ENCODE peak calls at places on chromosomes 2 and 18, in nine cellular contexts. V, R, J, N, B, M, W, O and I are unnamed samples.

GRCh38 chr18:51251625-51252024 is 54.1 kb upstream of the MEX3C start:
- DNase-seq in V (no peak), R (no peak), J (no peak), N (no peak), B (no peak), M (no peak), W (no peak), O (no peak), I (peak; percentile 78)

GRCh38 chr2:130819915-130820861 is 16.5 kb upstream of the ARHGEF4 start:
- DNase-seq in V (peak; percentile 48), R (no peak), J (peak; percentile 71), N (no peak), B (no peak), M (no peak), W (no peak), O (no peak), I (no peak)

GRCh38 chr2:194591192-194591591 is 1065.8 kb upstream of the SLC39A10 start:
- DNase-seq in V (no peak), R (no peak), J (no peak), N (no peak), B (no peak), M (no peak), W (no peak), O (no peak), I (no peak)

GRCh38 chr18:34723143-34723542 is 13.0 kb downstream of the DTNA start:
- DNase-seq in V (no peak), R (no peak), J (no peak), N (no peak), B (peak; percentile 21), M (no peak), W (no peak), O (no peak), I (no peak)

GRCh38 chr2:44291281-44292248 is 16.3 kb downstream of the SLC3A1 start:
- DNase-seq in V (peak; percentile 89), R (no peak), J (peak; percentile 84), N (peak; percentile 61), B (peak; percentile 65), M (peak; percentile 27), W (peak; percentile 62), O (no peak), I (no peak)

GRCh38 chr18:56538756-56539155 is 99.6 kb downstream of the TXNL1 start:
- DNase-seq in V (peak; percentile 50), R (no peak), J (no peak), N (no peak), B (no peak), M (no peak), W (no peak), O (no peak), I (no peak)

GRCh38 chr18:21450913-21451312 is 149.6 kb downstream of the ESCO1 start:
- DNase-seq in V (no peak), R (no peak), J (no peak), N (no peak), B (no peak), M (no peak), W (no peak), O (no peak), I (no peak)

GRCh38 chr2:219506802-219507554 is 7.3 kb upstream of the ASIC4 start:
- DNase-seq in V (no peak), R (no peak), J (no peak), N (no peak), B (no peak), M (no peak), W (no peak), O (no peak), I (no peak)

GRCh38 chr2:147468963-147469362 is 375.9 kb upstream of the ACVR2A start:
- DNase-seq in V (no peak), R (no peak), J (no peak), N (no peak), B (no peak), M (no peak), W (no peak), O (no peak), I (no peak)

GRCh38 chr2:8729939-8730338 is 48.1 kb downstream of the ID2 start:
- DNase-seq in V (no peak), R (no peak), J (no peak), N (peak; percentile 63), B (no peak), M (no peak), W (no peak), O (no peak), I (no peak)

GRCh38 chr2:218393750-218394290 is 5.8 kb upstream of the CTDSP1 start:
- DNase-seq in V (no peak), R (no peak), J (peak; percentile 57), N (peak; percentile 63), B (no peak), M (no peak), W (no peak), O (no peak), I (no peak)

GRCh38 chr2:18266188-18266587 is 294.3 kb downstream of the RDH14 start:
- DNase-seq in V (no peak), R (no peak), J (peak; percentile 14), N (no peak), B (no peak), M (no peak), W (no peak), O (no peak), I (no peak)

GRCh38 chr18:598053-598665 is 1.4 kb downstream of the CLUL1 start:
- DNase-seq in V (peak; percentile 39), R (no peak), J (peak; percentile 24), N (no peak), B (no peak), M (no peak), W (no peak), O (no peak), I (no peak)

GRCh38 chr2:28071221-28071620 is 180.7 kb downstream of the BABAM2 start:
- DNase-seq in V (no peak), R (no peak), J (no peak), N (no peak), B (no peak), M (no peak), W (no peak), O (no peak), I (no peak)

GRCh38 chr2:236766850-236767249 is 197.2 kb downstream of the ACKR3 start:
- DNase-seq in V (no peak), R (no peak), J (no peak), N (no peak), B (no peak), M (no peak), W (no peak), O (no peak), I (no peak)

GRCh38 chr2:32011566-32011960 is 755 bp upstream of the MEMO1 start:
- DNase-seq in V (no peak), R (no peak), J (no peak), N (no peak), B (no peak), M (no peak), W (no peak), O (no peak), I (no peak)

GRCh38 chr2:233252227-233252626 is 754 bp downstream of the ATG16L1 start:
- DNase-seq in V (no peak), R (no peak), J (peak; percentile 23), N (no peak), B (no peak), M (no peak), W (no peak), O (no peak), I (no peak)

GRCh38 chr18:38369772-38370690 is 804.4 kb upstream of the CELF4 start:
- DNase-seq in V (no peak), R (no peak), J (no peak), N (no peak), B (no peak), M (no peak), W (no peak), O (no peak), I (no peak)

GRCh38 chr2:187118331-187119099 is 269.5 kb upstream of the ZSWIM2 start:
- DNase-seq in V (no peak), R (no peak), J (no peak), N (no peak), B (no peak), M (no peak), W (no peak), O (no peak), I (no peak)

GRCh38 chr2:121860033-121860810 is 104.8 kb downstream of the TSN start:
- DNase-seq in V (peak; percentile 92), R (no peak), J (peak; percentile 40), N (no peak), B (peak; percentile 64), M (peak; percentile 10), W (no peak), O (no peak), I (no peak)

GRCh38 chr2:190404487-190404886 is 3.7 kb upstream of the MFSD6 start:
- DNase-seq in V (peak; percentile 40), R (peak; percentile 35), J (peak; percentile 77), N (no peak), B (no peak), M (no peak), W (no peak), O (no peak), I (peak; percentile 6)

GRCh38 chr2:118202707-118203303 is 114.5 kb downstream of the INSIG2 start:
- DNase-seq in V (peak; percentile 37), R (peak; percentile 61), J (peak; percentile 70), N (peak; percentile 53), B (peak; percentile 30), M (no peak), W (peak; percentile 61), O (peak; percentile 40), I (peak; percentile 42)

GRCh38 chr18:5159080-5159479 is 38.0 kb downstream of the AKAIN1 start:
- DNase-seq in V (no peak), R (no peak), J (no peak), N (no peak), B (no peak), M (no peak), W (no peak), O (no peak), I (no peak)